ENCODE peak calls at places on chromosome 6, in eight cellular contexts. H is mammary epithelial cell, M is HCT116, X is DND-41, F is neural progenitor cell, P is MM.1S, Q is A673, E is fibroblast of lung. U is an unnamed sample. For H3K9me3 and H3K36me3, the result is how much of the 10 kb centered on the place peaks cover.

GRCh38 chr6:56890066-56890465 is 64.8 kb upstream of the BEND6 start:
- DNase-seq in X (no peak), M (no peak), E (no peak), Q (no peak), H (no peak), F (no peak), P (no peak), U (no peak)

GRCh38 chr6:109791301-109791700 is 100.2 kb downstream of the FIG4 start:
- DNase-seq in Q (no peak), F (peak), X (no peak), M (no peak), E (peak), P (no peak), H (no peak), U (no peak)

GRCh38 chr6:14638932-14639875 is 521.6 kb downstream of the CD83 start:
- DNase-seq in H (no peak), P (no peak), F (peak), Q (peak), E (peak), M (no peak), X (no peak), U (no peak)

GRCh38 chr6:82396964-82397761 is 33.5 kb downstream of the TPBG start:
- DNase-seq in H (peak), F (no peak), X (no peak), P (peak), Q (peak), M (peak), E (peak), U (no peak)

GRCh38 chr6:48919555-48919954 is 543.5 kb downstream of the MMUT start:
- DNase-seq in H (no peak), Q (no peak), X (no peak), P (no peak), F (no peak), E (no peak), M (no peak), U (no peak)

GRCh38 chr6:12369781-12370262 is 79.7 kb downstream of the EDN1 start:
- DNase-seq in M (no peak), H (no peak), E (no peak), P (no peak), Q (no peak), F (no peak), X (no peak), U (no peak)

GRCh38 chr6:43062818-43063217 is 3.4 kb downstream of the KLC4 start:
- DNase-seq in H (no peak), M (no peak), Q (no peak), X (no peak), E (no peak), P (no peak), F (no peak), U (no peak)

GRCh38 chr6:125913864-125914351 is 42.7 kb upstream of the HINT3 start:
- DNase-seq in P (no peak), F (no peak), H (peak), X (no peak), E (peak), M (peak), Q (peak), U (no peak)

GRCh38 chr6:117555882-117556498 is 46.3 kb downstream of the GOPC start:
- DNase-seq in M (no peak), H (peak), P (peak), E (no peak), X (peak), F (peak), Q (peak), U (peak)

GRCh38 chr6:105667061-105667460 is 264.2 kb upstream of the PREP start:
- DNase-seq in F (no peak), Q (no peak), H (no peak), M (no peak), X (no peak), P (no peak), E (no peak), U (no peak)

GRCh38 chr6:34771727-34772126 is 14.4 kb downstream of the SNRPC start:
- DNase-seq in E (peak), Q (no peak), P (no peak), H (peak), M (no peak), F (no peak), X (no peak), U (no peak)

GRCh38 chr6:64580346-64580745 is 944.7 kb downstream of the PHF3 start:
- DNase-seq in P (no peak), H (peak), F (no peak), Q (no peak), X (no peak), M (no peak), E (peak), U (no peak)

GRCh38 chr6:4647414-4648365 is 128.5 kb upstream of the CDYL start:
- DNase-seq in P (peak), F (peak), X (peak), M (peak), Q (peak), E (peak), H (peak), U (no peak)

GRCh38 chr6:158818008-158818579 is 1.1 kb downstream of the EZR start:
- DNase-seq in H (peak), E (peak), P (peak), Q (peak), F (peak), M (no peak), X (peak), U (no peak)

GRCh38 chr6:4848382-4849068 is 72.3 kb downstream of the CDYL start:
- DNase-seq in X (no peak), Q (no peak), M (no peak), E (peak), P (no peak), F (peak), H (no peak), U (no peak)

GRCh38 chr6:22664968-22665367 is 95.6 kb downstream of the HDGFL1 start:
- DNase-seq in P (no peak), X (no peak), H (peak), E (no peak), Q (no peak), M (no peak), F (no peak), U (no peak)

GRCh38 chr6:71403422-71404134 is 115.0 kb downstream of the OGFRL1 start:
- DNase-seq in M (no peak), X (no peak), Q (no peak), P (no peak), E (no peak), H (no peak), F (peak), U (no peak)

GRCh38 chr6:87257565-87257964 is 64.8 kb upstream of the SMIM8 start:
- DNase-seq in X (no peak), M (no peak), E (no peak), F (no peak), P (no peak), H (no peak), Q (no peak), U (no peak)
- H3K9me3 ChIP-seq in X (under half), M (under half), E (under half), F (under half), P (under half), H (under half), Q (under half), U (under half)

GRCh38 chr6:52553719-52554118 is 23.1 kb downstream of the TRAM2 start:
- DNase-seq in E (no peak), Q (no peak), M (no peak), X (no peak), F (no peak), H (no peak), P (no peak), U (no peak)
- H3K36me3 ChIP-seq in E (under half), Q (under half), M (under half), X (under half), F (under half), H (under half), P (under half), U (under half)

DNA sequence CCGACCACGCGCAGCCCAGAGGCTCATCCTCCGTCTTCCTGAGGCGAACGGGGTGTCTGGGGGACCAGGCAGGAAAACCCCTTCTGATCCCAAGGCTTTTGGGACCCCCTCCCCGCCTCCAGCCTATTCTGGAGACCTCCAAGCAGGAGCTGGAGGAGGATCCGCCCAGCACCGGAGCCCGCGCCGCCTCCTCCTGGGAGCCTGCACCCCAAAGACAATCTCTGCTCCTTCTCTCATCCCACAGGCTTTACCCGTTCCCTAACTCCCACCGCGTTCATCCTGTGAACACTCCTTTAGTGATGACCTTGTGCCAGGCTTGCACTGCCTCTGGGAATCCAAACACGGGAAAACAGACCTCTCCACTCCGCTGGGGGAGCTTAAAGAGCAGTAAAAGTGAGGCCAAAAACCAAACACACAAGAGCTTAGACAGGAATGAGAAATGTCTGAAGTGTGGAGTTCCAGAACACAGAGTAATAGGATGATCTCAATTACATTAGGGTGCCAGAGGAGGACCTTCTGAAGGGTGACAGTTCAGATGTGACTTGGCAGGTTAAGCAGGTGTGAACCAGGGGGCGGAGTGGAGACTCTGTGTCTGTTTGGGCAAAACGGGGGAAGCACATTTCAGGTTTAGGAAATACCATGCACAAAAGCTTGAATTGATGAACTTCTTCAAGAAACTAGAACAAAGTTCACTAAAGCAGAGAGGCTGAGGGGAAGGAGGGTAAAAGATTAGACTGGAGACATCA is 7.6 kb downstream of the HLA-DRB5 start:
- DNase-seq in X (no peak), Q (no peak), P (no peak), M (no peak), H (no peak), F (peak), E (no peak), U (no peak)
- TF ChIP-seq EZH2 in X (no peak), Q (peak), P (no peak), M (no peak), H (no peak), F (no peak), E (no peak), U (no peak)

GRCh38 chr6:28188111-28188979 is 36.7 kb upstream of the ZSCAN9 start:
- DNase-seq in F (no peak), M (no peak), E (no peak), Q (no peak), X (no peak), H (no peak), P (no peak), U (no peak)
- H3K9me3 ChIP-seq in F (under half), M (under half), E (under half), Q (under half), X (under half), H (under half), P (under half), U (under half)

GRCh38 chr6:166467436-166468000 is 84.8 kb upstream of the MPC1 start:
- DNase-seq in X (no peak), P (no peak), F (no peak), Q (no peak), E (no peak), M (no peak), H (no peak), U (no peak)
- H3K36me3 ChIP-seq in X (under half), P (under half), F (under half), Q (under half), E (under half), M (under half), H (under half), U (under half)